ENCODE peak calls at places on chromosome 18, in nine cellular contexts. B, T, K, E, R, U, M, J and Y are unnamed samples.

GRCh38 chr18:42298744-42299685 is 344.0 kb downstream of the PIK3C3 start:
- DNase-seq in R (peak; percentile 68), B (peak; percentile 84), U (peak; percentile 85), K (peak; percentile 63), J (peak; percentile 79), E (peak; percentile 30), M (peak; percentile 40), T (peak; percentile 91), Y (peak; percentile 35)

GRCh38 chr18:56869189-56869777 is 218.1 kb downstream of the WDR7 start:
- DNase-seq in E (peak; percentile 26), T (no peak), J (peak; percentile 17), U (peak; percentile 19), M (peak; percentile 16), R (no peak), B (peak; percentile 51), K (peak; percentile 50), Y (peak; percentile 25)

GRCh38 chr18:42360716-42361115 is 405.7 kb downstream of the PIK3C3 start:
- DNase-seq in E (no peak), K (no peak), R (no peak), T (no peak), U (no peak), J (no peak), B (no peak), M (no peak), Y (no peak)

GRCh38 chr18:29383311-29384273 is 1206.7 kb upstream of the CDH2 start:
- DNase-seq in M (no peak), U (no peak), T (no peak), K (peak; percentile 65), R (no peak), E (peak; percentile 18), J (no peak), B (no peak), Y (no peak)

GRCh38 chr18:78973357-78974083 is 6.1 kb upstream of the SALL3 start:
- DNase-seq in K (no peak), T (peak; percentile 18), E (no peak), U (no peak), R (no peak), J (no peak), B (no peak), M (no peak), Y (no peak)

GRCh38 chr18:53567935-53568574 is 656.4 kb downstream of the MBD2 start:
- DNase-seq in B (peak; percentile 73), M (peak; percentile 45), T (no peak), U (no peak), R (peak; percentile 26), E (no peak), J (no peak), K (peak; percentile 16), Y (peak; percentile 1)

GRCh38 chr18:9090578-9090977 is 11.9 kb upstream of the NDUFV2 start:
- DNase-seq in M (no peak), B (no peak), J (no peak), R (no peak), U (no peak), T (no peak), E (no peak), K (no peak), Y (no peak)

GRCh38 chr18:63869374-63869773 is 18.1 kb upstream of the SERPINB2 start:
- DNase-seq in B (no peak), T (no peak), R (no peak), K (peak; percentile 17), E (no peak), M (no peak), U (no peak), J (no peak), Y (peak; percentile 52)

GRCh38 chr18:76441668-76442412 is 53.2 kb downstream of the ZNF516 start:
- DNase-seq in K (no peak), B (no peak), J (no peak), R (no peak), T (no peak), E (no peak), M (no peak), U (no peak), Y (no peak)

GRCh38 chr18:23994361-23994902 is 20.1 kb upstream of the TTC39C start:
- DNase-seq in M (no peak), K (peak; percentile 92), U (peak; percentile 60), R (no peak), T (peak; percentile 81), E (peak; percentile 38), B (no peak), J (no peak), Y (peak; percentile 85)

GRCh38 chr18:22999212-22999611 is 66.1 kb downstream of the RBBP8 start:
- DNase-seq in E (peak; percentile 46), U (no peak), M (no peak), K (peak; percentile 79), J (no peak), T (no peak), R (no peak), B (peak; percentile 66), Y (no peak)

GRCh38 chr18:59634096-59634495 is 63.1 kb downstream of the CCBE1 start:
- DNase-seq in M (no peak), R (no peak), T (no peak), E (no peak), U (no peak), J (no peak), K (peak; percentile 40), B (no peak), Y (no peak)

GRCh38 chr18:58805482-58806187 is 59.0 kb upstream of the ZNF532 start:
- DNase-seq in E (no peak), R (peak; percentile 53), K (no peak), B (no peak), M (no peak), U (peak; percentile 15), T (no peak), J (no peak), Y (no peak)

GRCh38 chr18:55588001-55588875 is at the start of gene TCF4:
- DNase-seq in M (peak; percentile 56), R (peak; percentile 67), U (peak; percentile 61), J (peak; percentile 35), B (peak; percentile 90), E (no peak), K (peak; percentile 73), T (no peak), Y (no peak)

GRCh38 chr18:31965331-31965970 is 22.5 kb upstream of the TRAPPC8 start:
- DNase-seq in K (no peak), U (no peak), E (no peak), R (no peak), B (no peak), M (no peak), J (no peak), T (no peak), Y (no peak)

GRCh38 chr18:48059363-48060109 is 129.1 kb upstream of the SMAD2 start:
- DNase-seq in M (no peak), T (no peak), J (no peak), R (no peak), B (peak; percentile 44), U (no peak), E (no peak), K (no peak), Y (no peak)

GRCh38 chr18:45522371-45522770 is 92.9 kb upstream of the SLC14A2 start:
- DNase-seq in K (peak; percentile 90), J (no peak), T (no peak), B (no peak), M (no peak), R (no peak), U (no peak), E (no peak), Y (no peak)

GRCh38 chr18:75053028-75053624 is 155.8 kb downstream of the PTGR3 start:
- DNase-seq in B (no peak), T (no peak), J (no peak), M (no peak), E (no peak), U (no peak), R (no peak), K (no peak), Y (no peak)

GRCh38 chr18:3481696-3482210 is 31.8 kb downstream of the TGIF1 start:
- DNase-seq in T (no peak), U (peak; percentile 17), J (peak; percentile 50), M (peak; percentile 42), E (no peak), R (no peak), K (no peak), B (peak; percentile 75), Y (no peak)

GRCh38 chr18:42183746-42184145 is 228.7 kb downstream of the PIK3C3 start:
- DNase-seq in K (peak; percentile 96), U (peak; percentile 5), E (peak; percentile 71), B (peak; percentile 61), M (no peak), R (no peak), J (no peak), T (no peak), Y (peak; percentile 53)

GRCh38 chr18:32919799-32920198 is 147.0 kb upstream of the KLHL14 start:
- DNase-seq in J (no peak), T (no peak), U (no peak), M (peak; percentile 56), K (peak; percentile 41), B (peak; percentile 90), E (no peak), R (peak; percentile 29), Y (no peak)

GRCh38 chr18:6414723-6415362 is at the start of gene L3MBTL4:
- DNase-seq in R (no peak), U (peak; percentile 58), T (no peak), J (no peak), K (no peak), E (no peak), B (peak; percentile 38), M (peak; percentile 77), Y (no peak)

GRCh38 chr18:8893221-8893620 is 187.9 kb downstream of the MTCL1 start:
- DNase-seq in M (no peak), B (no peak), R (no peak), K (no peak), U (no peak), J (no peak), T (no peak), E (no peak), Y (no peak)

GRCh38 chr18:47206945-47207637 is 30.9 kb upstream of the IER3IP1 start:
- DNase-seq in M (no peak), E (no peak), R (no peak), U (no peak), K (peak; percentile 15), J (no peak), T (no peak), B (peak; percentile 37), Y (no peak)

GRCh38 chr18:22985250-22985649 is 52.1 kb downstream of the RBBP8 start:
- DNase-seq in R (no peak), M (no peak), T (no peak), U (no peak), K (no peak), E (no peak), J (no peak), B (no peak), Y (no peak)